ENCODE peak calls at places on chromosomes 6 and 20, in five cellular contexts. M is tibial artery; A is colonic mucosa; R is aorta; L is CD8-positive, alpha-beta memory T cell. Z is an unnamed sample.

GRCh38 chr20:46112430-46113020 is 5.6 kb upstream of the CD40 start:
- DNase-seq in A (no peak), L (no peak), R (no peak), M (peak; percentile 9), Z (no peak)

GRCh38 chr6:138814179-138814834 is 18.4 kb downstream of the ECT2L start:
- DNase-seq in R (no peak), M (no peak), A (no peak), L (no peak), Z (no peak)

GRCh38 chr6:1015819-1016218 is 296.1 kb upstream of the FOXQ1 start:
- DNase-seq in R (no peak), M (no peak), L (no peak), A (no peak), Z (no peak)

GRCh38 chr6:43107344-43108062 is 31.4 kb downstream of the PTK7 start:
- DNase-seq in L (no peak), A (no peak), M (no peak), R (peak; percentile 13), Z (no peak)

GRCh38 chr6:154511735-154512097 is 1.2 kb upstream of the CNKSR3 start:
- DNase-seq in M (no peak), R (no peak), A (no peak), L (no peak), Z (no peak)

GRCh38 chr6:159908535-159908934 is 17.7 kb downstream of the MAS1 start:
- DNase-seq in A (no peak), L (no peak), R (no peak), M (no peak), Z (no peak)

GRCh38 chr6:115740907-115741306 is 319.8 kb downstream of the FRK start:
- DNase-seq in R (no peak), L (no peak), A (no peak), M (no peak), Z (no peak)

GRCh38 chr20:19968488-19969073 is 48.6 kb upstream of the NAA20 start:
- DNase-seq in M (no peak), L (no peak), R (no peak), A (no peak), Z (no peak)

GRCh38 chr20:33235696-33236095 is at the start of gene BPIFA1:
- DNase-seq in M (no peak), A (no peak), R (no peak), L (no peak), Z (no peak)

GRCh38 chr6:91276315-91276714 is 689.4 kb upstream of the MAP3K7 start:
- DNase-seq in A (no peak), R (no peak), M (no peak), L (no peak), Z (no peak)

GRCh38 chr20:917416-917815 is 1.3 kb upstream of the ANGPT4 start:
- DNase-seq in A (no peak), R (no peak), L (no peak), M (peak; percentile 41), Z (no peak)

GRCh38 chr6:10177703-10178102 is 237.2 kb downstream of the TFAP2A start:
- DNase-seq in R (no peak), M (no peak), A (no peak), L (no peak), Z (no peak)

GRCh38 chr6:2911171-2911570 is 8.1 kb upstream of the SERPINB9 start:
- DNase-seq in R (no peak), L (no peak), A (no peak), M (no peak), Z (no peak)

GRCh38 chr6:110547266-110547964 is 71.0 kb upstream of the SLC22A16 start:
- DNase-seq in A (no peak), M (no peak), R (no peak), L (no peak), Z (peak; percentile 50)

GRCh38 chr6:79668381-79668780 is 37.3 kb downstream of the SH3BGRL2 start:
- DNase-seq in R (no peak), M (no peak), L (no peak), A (no peak), Z (no peak)

GRCh38 chr6:56933650-56934049 is 21.3 kb upstream of the BEND6 start:
- DNase-seq in A (no peak), L (no peak), M (no peak), R (no peak), Z (no peak)

GRCh38 chr20:57083072-57083471 is 183.4 kb downstream of the BMP7 start:
- DNase-seq in M (no peak), A (no peak), L (no peak), R (no peak), Z (no peak)

GRCh38 chr6:107590378-107590777 is 100.5 kb downstream of the SOBP start:
- DNase-seq in M (no peak), A (no peak), L (no peak), R (no peak), Z (no peak)
- H3K27ac ChIP-seq in M (no peak overlapping the region), A (no peak overlapping the region), L (no peak overlapping the region), R (no peak overlapping the region), Z (no peak overlapping the region)

GRCh38 chr6:142297605-142297995 is 4.2 kb upstream of the ADGRG6 start:
- DNase-seq in M (no peak), A (no peak), L (no peak), R (no peak), Z (no peak)
- H3K4me3 ChIP-seq in M (no peak overlapping the region), A (no peak overlapping the region), L (no peak overlapping the region), R (no peak overlapping the region), Z (no peak overlapping the region)

GRCh38 chr20:25294459-25295385 is 46.8 kb downstream of the PYGB start:
- DNase-seq in A (peak; percentile 54), L (peak; percentile 63), R (no peak), M (no peak), Z (peak; percentile 38)

GRCh38 chr20:25297141-25297905 is 49.4 kb downstream of the PYGB start:
- DNase-seq in L (no peak), A (no peak), R (no peak), M (no peak), Z (no peak)

GRCh38 chr20:25293910-25294458 is 46.1 kb downstream of the PYGB start:
- DNase-seq in R (no peak), L (no peak), A (no peak), M (no peak), Z (no peak)

GRCh38 chr20:25295386-25296093 is 47.7 kb downstream of the PYGB start:
- DNase-seq in L (no peak), M (peak; percentile 87), A (no peak), R (no peak), Z (no peak)

DNA sequence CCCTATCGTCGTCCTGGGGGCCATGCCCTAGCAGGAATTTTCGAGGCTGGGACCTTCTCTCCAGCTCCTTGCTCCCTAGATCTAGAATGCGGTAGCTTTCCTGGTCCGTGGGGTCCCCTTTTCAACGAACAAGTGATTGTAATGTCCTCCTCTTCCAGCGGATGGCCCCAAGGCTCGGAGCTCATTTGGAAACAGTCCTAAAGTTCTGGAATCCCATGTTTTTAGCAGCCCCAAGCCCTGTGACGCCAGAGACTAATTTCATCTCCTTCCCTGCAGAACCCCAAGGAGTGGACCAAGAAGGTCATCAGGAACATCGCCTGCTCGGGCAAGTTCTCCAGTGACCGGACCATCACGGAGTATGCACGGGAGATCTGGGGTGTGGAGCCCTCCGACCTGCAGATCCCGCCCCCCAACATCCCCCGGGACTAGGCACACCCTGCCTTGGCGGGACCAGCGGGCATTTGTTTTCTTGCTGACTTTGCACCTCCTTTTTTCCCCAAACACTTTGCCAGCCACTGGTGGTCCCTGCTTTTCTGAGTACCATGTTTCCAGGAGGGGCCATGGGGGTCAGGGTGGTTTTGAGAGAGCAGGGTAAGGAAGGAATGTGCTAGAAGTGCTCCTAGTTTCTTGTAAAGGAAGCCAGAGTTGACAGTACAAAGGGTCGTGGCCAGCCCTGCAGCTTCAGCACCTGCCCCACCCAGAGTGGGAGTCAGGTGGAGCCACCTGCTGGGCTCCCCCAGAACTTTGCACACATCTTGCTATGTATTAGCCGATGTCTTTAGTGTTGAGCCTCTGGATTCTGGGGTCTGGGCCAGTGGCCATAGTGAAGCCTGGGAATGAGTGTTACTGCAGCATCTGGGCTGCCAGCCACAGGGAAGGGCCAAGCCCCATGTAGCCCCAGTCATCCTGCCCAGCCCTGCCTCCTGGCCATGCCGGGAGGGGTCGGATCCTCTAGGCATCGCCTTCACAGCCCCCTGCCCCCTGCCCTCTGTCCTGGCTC is 48.5 kb downstream of the PYGB start:
- DNase-seq in R (no peak), L (peak; percentile 33), A (no peak), M (no peak), Z (no peak)
- H3K36me3 ChIP-seq in R (no peaks in the 10 kb centered on the region), L (no peaks in the 10 kb centered on the region), A (peaks cover 9% of the 10 kb centered on the region), M (peaks cover 39% of the 10 kb centered on the region), Z (peaks cover 61% of the 10 kb centered on the region)

DNA sequence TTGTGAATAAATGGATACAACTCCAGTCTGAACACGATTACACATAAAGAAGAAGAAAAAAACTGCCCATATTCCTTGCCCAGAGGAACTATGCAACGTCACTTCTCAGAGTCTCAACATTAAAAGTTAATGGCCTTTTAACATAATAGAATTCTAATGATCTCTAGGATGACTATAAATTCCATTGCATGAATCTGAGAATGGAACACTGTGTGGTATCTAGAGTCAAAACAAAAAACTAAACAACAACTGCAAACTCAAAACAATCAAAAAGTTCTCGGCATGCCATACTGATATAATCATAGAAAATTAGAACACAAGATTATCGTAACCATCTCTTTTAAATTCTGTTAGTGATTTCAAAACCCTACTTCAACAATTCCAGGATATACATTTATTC is 283.6 kb downstream of the RNGTT start:
- DNase-seq in A (no peak), R (no peak), L (no peak), M (no peak), Z (no peak)
- H3K27ac ChIP-seq in A (no peak overlapping the region), R (no peak overlapping the region), L (no peak overlapping the region), M (no peak overlapping the region), Z (no peak overlapping the region)

GRCh38 chr20:53939554-53940355 is 130.6 kb downstream of the BCAS1 start:
- DNase-seq in L (peak; percentile 53), A (peak; percentile 97), R (peak; percentile 92), M (peak; percentile 93), Z (peak; percentile 90)
- H3K4me3 ChIP-seq in L (no peak overlapping the region), A (no peak overlapping the region), R (no peak overlapping the region), M (no peak overlapping the region), Z (no peak overlapping the region)